ENCODE peak calls at places on chromosome 11, in nine cellular contexts. A is PC-3, E is BJ, X is AG09309, C is HCT116, I is left ventricle myocardium inferior, F is transverse colon, Q is heart left ventricle, P is tibial nerve. Y is an unnamed sample.
A peak's percentile ranks its signal among the peaks of the same experiment; 100 is the strongest.

GRCh38 chr11:3959015-3959917 is 103.8 kb downstream of the STIM1 start:
- DNase-seq in A (peak; percentile 60), E (no peak), I (no peak), F (no peak), X (peak; percentile 64), C (no peak), P (no peak), Q (no peak), Y (peak; percentile 84)

GRCh38 chr11:68128682-68129327 is 7.6 kb upstream of the CHKA start:
- DNase-seq in P (no peak), X (peak; percentile 18), C (no peak), A (no peak), E (no peak), Q (peak; percentile 61), I (peak; percentile 55), F (peak; percentile 68), Y (no peak)

GRCh38 chr11:108135845-108136599 is 14.7 kb downstream of the ACAT1 start:
- DNase-seq in C (no peak), P (no peak), X (no peak), F (no peak), E (no peak), I (no peak), A (peak; percentile 57), Q (no peak), Y (no peak)

GRCh38 chr11:8033312-8033715 is 46.2 kb downstream of the EIF3F start:
- DNase-seq in Q (peak; percentile 81), F (peak; percentile 72), I (peak; percentile 78), A (peak; percentile 69), X (peak; percentile 44), P (peak; percentile 85), C (peak; percentile 43), E (no peak), Y (no peak)

GRCh38 chr11:79052539-79052938 is 388.3 kb downstream of the TENM4 start:
- DNase-seq in E (no peak), Q (no peak), C (no peak), I (no peak), A (peak; percentile 19), F (no peak), X (no peak), P (no peak), Y (no peak)

GRCh38 chr11:26043665-26044064 is 288.3 kb upstream of the ANO3 start:
- DNase-seq in X (no peak), P (no peak), Q (no peak), C (no peak), E (no peak), I (no peak), F (no peak), A (no peak), Y (no peak)

GRCh38 chr11:1563149-1563638 is 8.9 kb downstream of the DUSP8 start:
- DNase-seq in E (no peak), P (no peak), Q (peak; percentile 9), I (no peak), F (no peak), X (no peak), C (no peak), A (no peak), Y (no peak)

GRCh38 chr11:17403977-17404759 is 15.7 kb upstream of the KCNJ11 start:
- DNase-seq in A (no peak), P (no peak), I (no peak), F (no peak), E (no peak), Q (no peak), C (no peak), X (peak; percentile 5), Y (peak; percentile 82)

GRCh38 chr11:73983764-73984543 is 1.3 kb upstream of the UCP2 start:
- DNase-seq in P (no peak), A (no peak), C (no peak), X (no peak), E (no peak), Q (no peak), F (no peak), I (no peak), Y (no peak)

GRCh38 chr11:73990727-73991126 is 8.1 kb upstream of the UCP2 start:
- DNase-seq in X (no peak), I (no peak), A (no peak), E (no peak), F (no peak), C (no peak), Q (no peak), P (no peak), Y (no peak)

GRCh38 chr11:73991471-73992006 is 8.9 kb upstream of the UCP2 start:
- DNase-seq in X (no peak), P (no peak), A (no peak), Q (no peak), C (no peak), F (no peak), I (no peak), E (no peak), Y (no peak)

GRCh38 chr11:73988227-73988626 is 5.6 kb upstream of the UCP2 start:
- DNase-seq in X (no peak), C (no peak), F (no peak), E (no peak), I (no peak), A (no peak), Q (no peak), P (no peak), Y (no peak)

DNA sequence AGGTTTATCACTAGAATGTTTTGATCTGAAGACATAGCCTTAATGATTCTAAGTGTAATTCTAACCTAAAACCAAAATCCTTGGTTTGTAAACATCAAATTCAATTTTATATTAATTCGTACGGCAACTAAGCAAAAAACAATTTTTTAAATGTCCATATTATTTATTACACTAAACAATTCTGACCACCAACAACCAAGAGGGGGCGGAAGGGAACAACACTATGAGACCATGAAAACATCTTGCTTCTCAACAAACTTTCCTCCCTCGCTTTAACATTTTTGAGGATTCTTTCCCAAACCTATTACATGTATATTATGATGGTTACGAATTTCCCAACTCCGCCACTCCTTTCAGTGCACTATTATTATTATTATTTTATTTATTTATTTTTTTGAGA is 6.5 kb upstream of the UCP2 start:
- DNase-seq in A (peak; percentile 44), X (no peak), E (no peak), Q (no peak), I (no peak), C (no peak), F (no peak), P (no peak), Y (no peak)
- TF ChIP-seq CTCF in A (peak; percentile 59), X (peak; percentile 42), E (no peak), Q (no peak), I (peak; percentile 17), C (peak; percentile 13), F (no peak), P (no peak), Y (peak; percentile 20)

GRCh38 chr11:118258410-118258809 is 5.7 kb downstream of the MPZL2 start:
- DNase-seq in I (no peak), X (no peak), Q (no peak), C (no peak), F (no peak), E (no peak), A (peak; percentile 50), P (no peak), Y (no peak)

GRCh38 chr11:118263109-118263508 is 988 bp downstream of the MPZL2 start:
- DNase-seq in C (no peak), P (no peak), A (no peak), X (no peak), E (no peak), I (no peak), F (no peak), Q (no peak), Y (no peak)

GRCh38 chr11:118263694-118264567 is at the start of gene MPZL2:
- DNase-seq in X (no peak), F (peak; percentile 86), I (peak; percentile 20), A (peak; percentile 95), P (peak; percentile 6), Q (peak; percentile 17), C (peak; percentile 65), E (no peak), Y (no peak)

GRCh38 chr11:118259138-118259537 is 5.0 kb downstream of the MPZL2 start:
- DNase-seq in F (no peak), P (no peak), X (no peak), Q (no peak), I (no peak), E (no peak), C (no peak), A (no peak), Y (no peak)

GRCh38 chr11:118260353-118260752 is 3.7 kb downstream of the MPZL2 start:
- DNase-seq in F (no peak), Q (no peak), P (no peak), C (no peak), X (no peak), I (no peak), E (no peak), A (no peak), Y (no peak)
- H3K4me3 ChIP-seq in F (no peak overlapping the region), Q (no peak overlapping the region), P (no peak overlapping the region), C (no peak overlapping the region), X (no peak overlapping the region), I (no peak overlapping the region), E (no peak overlapping the region), A (no peak overlapping the region), Y (no peak overlapping the region)

GRCh38 chr11:73176145-73176891 is 34.2 kb upstream of the FCHSD2 start:
- DNase-seq in Q (no peak), I (no peak), A (no peak), X (no peak), C (no peak), F (no peak), P (no peak), E (no peak), Y (no peak)

GRCh38 chr11:73176892-73177155 is 34.7 kb upstream of the FCHSD2 start:
- DNase-seq in I (no peak), F (no peak), Q (no peak), E (no peak), P (no peak), X (no peak), A (peak; percentile 62), C (no peak), Y (no peak)

GRCh38 chr11:73178681-73179080 is 36.6 kb upstream of the FCHSD2 start:
- DNase-seq in Q (no peak), I (no peak), X (no peak), P (no peak), F (no peak), E (no peak), C (no peak), A (no peak), Y (no peak)

GRCh38 chr11:73178092-73178539 is 36.0 kb upstream of the FCHSD2 start:
- DNase-seq in E (no peak), F (peak; percentile 84), A (peak; percentile 92), Q (peak; percentile 85), P (peak; percentile 84), C (peak; percentile 42), X (peak; percentile 64), I (peak; percentile 84), Y (no peak)

DNA sequence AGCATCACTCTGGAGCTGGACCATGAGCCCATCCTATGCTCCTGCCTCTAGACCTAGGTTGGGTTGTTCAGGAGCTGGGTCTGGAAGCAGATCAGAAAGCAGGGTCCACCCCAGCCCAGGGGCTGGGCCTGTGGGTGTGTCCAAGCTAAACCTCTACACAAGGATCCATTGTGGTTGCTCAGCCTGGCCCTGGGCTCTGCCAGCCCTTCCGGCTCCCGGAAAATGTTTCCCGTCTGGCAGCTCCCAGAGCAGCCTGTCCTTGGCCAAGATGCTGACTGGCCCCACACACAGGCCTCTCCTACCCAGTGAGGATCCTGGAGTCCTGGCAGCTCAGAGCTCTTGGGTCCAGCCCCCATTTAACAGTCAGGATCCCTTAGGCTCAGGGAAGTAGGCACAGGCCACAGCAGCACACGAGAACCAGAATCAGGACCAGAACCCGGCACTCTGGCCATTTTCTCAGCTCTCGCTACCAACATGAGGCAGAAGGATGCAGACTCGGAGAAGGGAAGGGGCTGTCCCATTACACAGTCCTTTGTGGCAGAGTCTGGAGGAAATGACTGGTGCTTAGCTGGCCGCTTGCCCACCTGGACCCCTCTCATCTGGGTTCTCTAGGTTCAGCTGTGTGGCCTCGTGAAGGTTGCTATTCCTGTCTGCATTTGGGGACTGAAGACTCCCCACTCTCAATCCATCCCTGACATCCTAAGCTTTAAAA is 35.4 kb upstream of the FCHSD2 start:
- DNase-seq in F (no peak), Q (peak; percentile 55), C (no peak), E (no peak), A (peak; percentile 46), P (no peak), X (no peak), I (peak; percentile 61), Y (no peak)
- TF ChIP-seq CTCF in F (no peak), Q (no peak), C (no peak), E (no peak), A (no peak), P (no peak), X (no peak), I (no peak), Y (no peak)

DNA sequence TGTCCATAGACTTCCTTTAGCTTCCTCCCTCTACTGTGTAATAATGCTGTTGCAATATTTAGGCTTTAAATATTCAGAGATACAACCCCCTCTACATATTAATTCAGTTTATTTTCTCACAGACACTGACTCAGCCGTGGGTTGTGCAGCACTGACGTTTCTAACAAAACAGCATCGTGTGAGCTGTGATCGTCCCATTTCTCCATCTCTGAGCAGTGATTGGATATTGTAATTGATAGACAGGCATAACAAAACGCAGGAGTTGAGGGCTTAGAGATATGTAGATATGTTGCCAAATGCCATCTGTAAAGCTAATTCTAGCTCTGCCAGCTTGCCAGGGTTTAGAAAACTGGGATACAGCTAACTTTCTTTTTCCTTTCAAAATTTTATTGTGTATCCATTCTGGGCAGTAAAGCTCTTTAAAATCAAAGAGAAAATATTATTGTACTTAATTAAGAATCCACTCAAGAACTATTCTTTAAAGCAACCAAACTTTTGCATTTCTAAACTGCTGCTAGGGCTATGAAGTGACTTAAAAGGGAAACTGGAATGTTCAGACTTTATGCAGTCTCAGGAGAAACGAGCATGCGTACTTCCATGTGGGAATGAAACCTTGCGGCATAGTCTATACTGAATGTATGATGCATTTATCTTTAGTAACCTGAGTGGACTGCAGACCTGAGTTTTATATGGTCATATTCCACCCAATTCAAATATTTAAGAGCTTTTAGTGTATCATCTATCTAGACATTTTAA is 22.7 kb downstream of the BTBD10 start:
- DNase-seq in F (peak; percentile 27), A (peak; percentile 79), Q (peak; percentile 22), X (peak; percentile 87), I (no peak), P (no peak), C (peak; percentile 3), E (peak; percentile 84), Y (peak; percentile 79)
- H3K4me3 ChIP-seq in F (no peak overlapping the region), A (peak overlapping the region; percentile 43), Q (peak overlapping the region; percentile 30), X (peak overlapping the region; percentile 22), I (peak overlapping the region; percentile 50), P (no peak overlapping the region), C (no peak overlapping the region), E (peak overlapping the region; percentile 23), Y (peak overlapping the region; percentile 38)